ENCODE peak calls at places on chromosomes 6 and 20, in ten cellular contexts. A is OCI-LY7, X is A549, V is type B pancreatic cell, T is GM12865, Y is GM06990, B is foreskin fibroblast, L is astrocyte of the spinal cord, E is fibroblast of pulmonary artery, P is adrenal gland. M is an unnamed sample.

GRCh38 chr6:31729979-31730630 is 1.0 kb upstream of the DDAH2 start:
- DNase-seq in A (peak; percentile 82), X (peak; percentile 53), V (peak; percentile 94), T (peak; percentile 78), Y (peak; percentile 80), B (peak; percentile 96), L (peak; percentile 91), E (peak; percentile 89), P (peak; percentile 80), M (peak; percentile 83)

GRCh38 chr20:17936791-17937687 is 31.6 kb downstream of the SNX5 start:
- DNase-seq in A (no peak), X (no peak), V (no peak), T (no peak), Y (no peak), B (peak; percentile 86), L (peak; percentile 89), E (peak; percentile 72), P (peak; percentile 32), M (no peak)

GRCh38 chr20:38809942-38810341 is 4.4 kb downstream of the PPP1R16B start:
- DNase-seq in A (no peak), X (no peak), V (no peak), T (peak; percentile 60), Y (peak; percentile 45), B (no peak), L (no peak), E (no peak), P (no peak), M (no peak)

GRCh38 chr6:111230351-111231077 is 143.2 kb downstream of the SLC16A10 start:
- DNase-seq in A (no peak), X (no peak), V (no peak), T (no peak), Y (no peak), B (peak; percentile 77), L (peak; percentile 55), E (peak; percentile 81), P (no peak), M (no peak)

GRCh38 chr20:33437141-33437911 is 6.2 kb downstream of the SNTA1 start:
- DNase-seq in A (no peak), X (no peak), V (no peak), T (no peak), Y (no peak), B (no peak), L (peak; percentile 59), E (peak; percentile 65), P (no peak), M (no peak)

GRCh38 chr20:17227669-17228623 is 1.1 kb downstream of the PCSK2 start:
- DNase-seq in A (no peak), X (no peak), V (no peak), T (no peak), Y (no peak), B (peak; percentile 8), L (no peak), E (no peak), P (no peak), M (peak; percentile 5)

GRCh38 chr6:140018588-140018987 is 644.1 kb upstream of the CITED2 start:
- DNase-seq in A (no peak), X (no peak), V (no peak), T (no peak), Y (no peak), B (no peak), L (no peak), E (peak; percentile 12), P (no peak), M (no peak)

GRCh38 chr6:43774776-43775583 is 5.0 kb downstream of the VEGFA start:
- DNase-seq in A (peak; percentile 57), X (peak; percentile 85), V (no peak), T (peak; percentile 73), Y (peak; percentile 61), B (peak; percentile 91), L (peak; percentile 64), E (peak; percentile 64), P (peak; percentile 84), M (peak; percentile 88)

GRCh38 chr20:10498196-10498595 is 63.1 kb downstream of the SLX4IP start:
- DNase-seq in A (no peak), X (no peak), V (no peak), T (no peak), Y (no peak), B (no peak), L (no peak), E (no peak), P (no peak), M (no peak)

GRCh38 chr6:38262041-38262440 is 377.7 kb downstream of the BTBD9 start:
- DNase-seq in A (no peak), X (peak; percentile 11), V (no peak), T (no peak), Y (no peak), B (peak; percentile 90), L (peak; percentile 91), E (peak; percentile 74), P (no peak), M (no peak)

GRCh38 chr6:169167581-169168301 is 85.9 kb downstream of the THBS2 start:
- DNase-seq in A (no peak), X (no peak), V (no peak), T (no peak), Y (no peak), B (peak; percentile 46), L (peak; percentile 88), E (peak; percentile 99), P (peak; percentile 33), M (no peak)

GRCh38 chr6:42367353-42368011 is 84.2 kb downstream of the TRERF1 start:
- DNase-seq in A (peak; percentile 79), X (no peak), V (no peak), T (peak; percentile 88), Y (peak; percentile 80), B (peak; percentile 51), L (no peak), E (peak; percentile 37), P (no peak), M (peak; percentile 77)

GRCh38 chr6:157974341-157974894 is 7.2 kb upstream of the SYNJ2 start:
- DNase-seq in A (no peak), X (no peak), V (no peak), T (no peak), Y (no peak), B (peak; percentile 65), L (no peak), E (no peak), P (no peak), M (no peak)

DNA sequence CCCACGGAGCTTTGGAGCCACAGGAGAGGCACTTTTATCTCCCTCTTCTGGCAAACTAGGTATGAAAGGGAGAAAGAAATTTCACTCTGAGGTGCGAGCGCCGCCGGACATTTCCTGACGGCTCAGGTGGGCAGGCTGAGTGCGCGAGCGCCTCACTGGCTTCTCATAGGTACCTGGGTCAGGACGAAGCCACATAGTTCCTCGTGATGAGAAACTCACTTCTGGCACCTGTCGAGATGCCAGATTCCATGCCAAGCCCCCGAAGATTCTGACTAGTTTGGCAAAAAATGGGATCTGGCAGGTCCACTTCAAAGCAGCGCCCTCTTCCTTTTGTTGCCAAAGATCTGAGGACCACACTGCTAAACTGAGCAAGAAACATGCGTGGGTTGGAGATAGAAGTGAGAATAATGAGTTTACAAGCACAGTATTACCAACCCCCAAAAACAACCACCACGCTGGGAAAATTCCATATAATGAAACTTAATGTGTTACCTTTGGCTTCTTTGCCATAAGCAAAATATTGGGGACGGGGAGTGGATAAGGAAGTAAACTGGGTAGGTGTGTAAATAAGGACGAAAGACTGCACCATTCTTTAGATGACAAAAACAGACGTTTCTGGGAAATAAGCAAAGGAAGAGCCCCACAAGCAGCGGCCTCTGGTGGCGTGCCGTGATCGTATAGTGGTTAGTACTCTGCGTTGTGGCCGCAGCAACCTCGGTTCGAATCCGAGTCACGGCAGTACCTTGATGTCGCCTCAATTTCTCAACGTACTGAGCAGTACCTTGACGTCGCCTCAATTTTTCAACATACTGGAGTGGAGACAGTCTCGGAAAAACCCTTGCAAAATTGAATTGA is 89.8 kb upstream of the PRSS16 start:
- DNase-seq in A (peak; percentile 61), X (peak; percentile 52), V (no peak), T (peak; percentile 88), Y (peak; percentile 73), B (peak; percentile 81), L (peak; percentile 50), E (peak; percentile 69), P (peak; percentile 54), M (peak; percentile 58)
- TF ChIP-seq CTCF in A (peak; percentile 55), X (peak; percentile 28), V (peak; percentile 62), T (peak; percentile 53), Y (peak; percentile 61), B (peak; percentile 48), L (peak; percentile 61), E (peak; percentile 56), P (peak; percentile 55), M (peak; percentile 55)

GRCh38 chr6:45946352-45946751 is 69.3 kb downstream of the CLIC5 start:
- DNase-seq in A (no peak), X (no peak), V (no peak), T (no peak), Y (no peak), B (peak; percentile 88), L (peak; percentile 73), E (peak; percentile 74), P (peak; percentile 24), M (no peak)
- TF ChIP-seq CTCF in A (peak; percentile 35), X (no peak), V (peak; percentile 55), T (peak; percentile 7), Y (peak; percentile 51), B (peak; percentile 83), L (peak; percentile 64), E (peak; percentile 48), P (peak; percentile 30), M (no peak)

GRCh38 chr6:110116258-110116657 is 63.2 kb downstream of the WASF1 start:
- DNase-seq in A (no peak), X (no peak), V (no peak), T (no peak), Y (no peak), B (no peak), L (no peak), E (no peak), P (no peak), M (no peak)

GRCh38 chr6:110113989-110114388 is 65.5 kb downstream of the WASF1 start:
- DNase-seq in A (no peak), X (no peak), V (no peak), T (no peak), Y (no peak), B (no peak), L (no peak), E (no peak), P (no peak), M (no peak)
- TF ChIP-seq CTCF in A (no peak), X (no peak), V (no peak), T (no peak), Y (no peak), B (no peak), L (no peak), E (no peak), P (no peak), M (no peak)

DNA sequence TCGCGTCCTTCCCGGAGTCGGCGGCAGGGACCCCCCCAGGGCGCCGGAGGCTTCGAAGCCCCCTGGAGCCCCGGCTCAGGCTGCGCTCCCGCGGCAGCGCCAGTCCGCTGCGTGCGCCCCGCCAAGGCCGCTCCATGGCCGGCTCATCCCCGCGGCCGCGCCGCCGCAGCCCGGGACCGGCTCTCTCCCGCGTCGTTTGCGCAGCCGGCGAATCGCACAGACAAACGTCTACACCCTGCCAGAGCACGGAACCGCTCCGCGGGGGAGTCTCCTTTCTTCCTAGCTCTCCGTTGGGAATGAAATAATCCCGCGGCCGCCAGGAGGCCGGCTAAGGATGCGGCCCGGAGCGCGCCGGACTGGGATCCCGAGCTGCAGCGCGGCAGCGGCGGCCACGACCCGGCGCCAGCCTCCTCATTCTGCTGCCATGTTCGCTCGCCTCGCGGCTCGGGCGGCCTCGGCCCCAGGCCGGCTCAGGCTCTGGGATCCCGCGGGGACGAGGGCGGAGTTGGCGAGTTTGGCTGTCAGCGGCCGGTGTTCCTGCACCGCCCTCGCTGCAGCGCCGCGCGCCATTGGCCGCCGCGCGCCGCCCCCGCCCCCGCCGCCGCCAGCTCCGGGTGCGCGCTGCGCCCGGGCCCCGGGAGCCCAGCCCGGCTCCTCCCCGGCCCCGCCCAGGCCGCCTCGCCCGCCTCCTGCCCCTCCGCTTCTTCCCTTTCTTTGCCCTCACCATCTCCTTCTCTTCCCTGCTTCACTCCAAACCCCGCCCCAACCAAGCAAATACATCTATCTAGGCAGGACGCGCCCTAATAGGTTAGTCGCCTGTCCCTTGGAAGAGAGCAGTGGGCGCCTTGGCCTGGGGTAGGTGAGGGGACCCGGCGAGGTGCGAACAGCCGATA is at the start of gene GFOD1:
- DNase-seq in A (peak; percentile 91), X (peak; percentile 61), V (peak; percentile 89), T (peak; percentile 92), Y (peak; percentile 89), B (peak; percentile 94), L (peak; percentile 85), E (peak; percentile 87), P (peak; percentile 82), M (peak; percentile 94)
- TF ChIP-seq CTCF in A (no peak), X (no peak), V (peak; percentile 61), T (no peak), Y (no peak), B (no peak), L (peak; percentile 20), E (no peak), P (peak; percentile 16), M (no peak)

M was measured in GM10248.